ENCODE peak calls at places on chromosomes 16 and 17, in eight cellular contexts. O, H, A, U, J, D, B and Q are unnamed samples.

GRCh38 chr17:59785091-59785799 is 77.8 kb downstream of the VMP1 start:
- DNase-seq in O (no peak), H (no peak), A (peak; percentile 37), U (no peak), J (no peak), D (no peak), B (no peak), Q (no peak)

GRCh38 chr16:76318565-76318964 is 41.4 kb downstream of the CNTNAP4 start:
- DNase-seq in O (no peak), H (no peak), A (no peak), U (no peak), J (no peak), D (no peak), B (no peak), Q (no peak)

GRCh38 chr16:70725024-70725911 is 39.4 kb upstream of the MTSS2 start:
- DNase-seq in O (no peak), H (no peak), A (no peak), U (no peak), J (no peak), D (peak; percentile 73), B (peak; percentile 74), Q (peak; percentile 75)

GRCh38 chr17:76844485-76844829 is 23.7 kb upstream of the MGAT5B start:
- DNase-seq in O (no peak), H (no peak), A (no peak), U (no peak), J (no peak), D (no peak), B (no peak), Q (no peak)

GRCh38 chr17:50447870-50448573 is 20.7 kb downstream of the CHAD start:
- DNase-seq in O (no peak), H (no peak), A (peak; percentile 38), U (no peak), J (no peak), D (no peak), B (no peak), Q (no peak)

GRCh38 chr17:78185981-78186688 is 717 bp downstream of the TK1 start:
- DNase-seq in O (peak; percentile 43), H (no peak), A (peak; percentile 57), U (peak; percentile 69), J (no peak), D (peak; percentile 31), B (no peak), Q (no peak)

GRCh38 chr17:14311979-14312378 is 11.1 kb downstream of the HS3ST3B1 start:
- DNase-seq in O (no peak), H (no peak), A (no peak), U (no peak), J (no peak), D (no peak), B (no peak), Q (no peak)

GRCh38 chr16:9068886-9069285 is 22.6 kb upstream of the HAPSTR1 start:
- DNase-seq in O (no peak), H (no peak), A (no peak), U (no peak), J (no peak), D (no peak), B (no peak), Q (no peak)

GRCh38 chr17:80260791-80261158 is at the start of gene RNF213:
- DNase-seq in O (peak; percentile 77), H (peak; percentile 49), A (peak; percentile 39), U (peak; percentile 49), J (peak; percentile 27), D (peak; percentile 50), B (no peak), Q (peak; percentile 60)

GRCh38 chr17:58316260-58316960 is 12.2 kb downstream of the TSPOAP1 start:
- DNase-seq in O (no peak), H (no peak), A (no peak), U (no peak), J (no peak), D (peak; percentile 6), B (no peak), Q (no peak)

GRCh38 chr16:590165-590874 is 454 bp downstream of the RAB40C start:
- DNase-seq in O (no peak), H (no peak), A (peak; percentile 23), U (no peak), J (no peak), D (no peak), B (peak; percentile 32), Q (peak; percentile 44)

GRCh38 chr17:8162997-8163977 is 539 bp upstream of the VAMP2 start:
- DNase-seq in O (peak; percentile 72), H (no peak), A (no peak), U (no peak), J (no peak), D (peak; percentile 58), B (peak; percentile 82), Q (peak; percentile 35)

GRCh38 chr16:23679274-23679985 is 741 bp downstream of the PLK1 start:
- DNase-seq in O (peak; percentile 53), H (no peak), A (peak; percentile 37), U (peak; percentile 60), J (no peak), D (no peak), B (peak; percentile 58), Q (no peak)

GRCh38 chr17:80463784-80464400 is 12.5 kb downstream of the NPTX1 start:
- DNase-seq in O (no peak), H (no peak), A (no peak), U (no peak), J (no peak), D (no peak), B (no peak), Q (no peak)

GRCh38 chr16:84918006-84918909 is 93.1 kb downstream of the ZDHHC7 start:
- DNase-seq in O (no peak), H (no peak), A (no peak), U (no peak), J (no peak), D (no peak), B (no peak), Q (no peak)